ENCODE peak calls at places on chromosomes 5 and 9, in six cellular contexts. P is T-cell; K is NCI-H2081 treated with DMSO at 0.1 percent for 48 hours; A is cardiac septum; Y is activated T-cell treated with anti-CD3 and anti-CD28 coated beads, Interleukin-2, amount 50 U/mL, for 24 hours; M is tibial artery. N is an unnamed sample.
A peak's percentile ranks its signal among the peaks of the same experiment; 100 is the strongest.

GRCh38 chr5:118953652-118954005 is 34.7 kb downstream of the DTWD2 start:
- DNase-seq in P (no peak), K (no peak), A (no peak), Y (no peak), M (no peak), N (no peak)

GRCh38 chr5:132322266-132322665 is 28.1 kb downstream of the SLC22A4 start:
- DNase-seq in P (no peak), K (no peak), A (no peak), Y (no peak), M (no peak), N (no peak)

GRCh38 chr5:82991678-82992323 is 85.4 kb downstream of the TMEM167A start:
- DNase-seq in P (no peak), K (no peak), A (no peak), Y (no peak), M (no peak), N (no peak)

GRCh38 chr9:130421154-130421801 is 23.5 kb upstream of the ASS1 start:
- DNase-seq in P (no peak), K (no peak), A (no peak), Y (no peak), M (no peak), N (no peak)

GRCh38 chr5:138109463-138110265 is 25.8 kb downstream of the WNT8A start:
- DNase-seq in P (no peak), K (no peak), A (no peak), Y (no peak), M (no peak), N (no peak)

GRCh38 chr5:133610489-133611356 is 1.6 kb downstream of the FSTL4 start:
- DNase-seq in P (no peak), K (no peak), A (no peak), Y (no peak), M (peak; percentile 34), N (peak; percentile 40)

GRCh38 chr9:35609001-35609819 is 4.1 kb downstream of the TESK1 start:
- DNase-seq in P (no peak), K (no peak), A (no peak), Y (no peak), M (no peak), N (no peak)

GRCh38 chr5:8829322-8830029 is 716.4 kb downstream of the SEMA5A start:
- DNase-seq in P (no peak), K (no peak), A (no peak), Y (no peak), M (no peak), N (peak; percentile 93)

GRCh38 chr9:127168756-127169506 is 46.5 kb upstream of the ANGPTL2 start:
- DNase-seq in P (no peak), K (no peak), A (no peak), Y (no peak), M (no peak), N (no peak)

GRCh38 chr9:3330792-3331420 is 194.9 kb downstream of the RFX3 start:
- DNase-seq in P (no peak), K (no peak), A (no peak), Y (no peak), M (no peak), N (no peak)

GRCh38 chr5:115079934-115080623 is 89.6 kb downstream of the TRIM36 start:
- DNase-seq in P (no peak), K (no peak), A (no peak), Y (no peak), M (no peak), N (no peak)

GRCh38 chr5:166710275-166710674 is 1581.2 kb upstream of the WWC1 start:
- DNase-seq in P (no peak), K (no peak), A (no peak), Y (no peak), M (no peak), N (no peak)

GRCh38 chr9:133979124-133979920 is 12.8 kb downstream of the VAV2 start:
- DNase-seq in P (no peak), K (no peak), A (no peak), Y (no peak), M (peak; percentile 41), N (no peak)

GRCh38 chr9:94920439-94920951 is 194.0 kb downstream of the AOPEP start:
- DNase-seq in P (no peak), K (no peak), A (no peak), Y (no peak), M (peak; percentile 78), N (no peak)

GRCh38 chr5:65562731-65563701 is at the start of the genes CENPK and PPWD1:
- DNase-seq in P (peak; percentile 96), K (peak; percentile 66), A (peak; percentile 97), Y (peak; percentile 94), M (peak; percentile 95), N (peak; percentile 97)

GRCh38 chr9:31140316-31140715 is 1244.1 kb upstream of the ACO1 start:
- DNase-seq in P (no peak), K (no peak), A (no peak), Y (no peak), M (no peak), N (peak; percentile 1)

GRCh38 chr5:109483395-109483974 is 73.7 kb upstream of the PJA2 start:
- DNase-seq in P (no peak), K (no peak), A (no peak), Y (no peak), M (no peak), N (no peak)

GRCh38 chr9:124267271-124267807 is 9.6 kb downstream of the NEK6 start:
- DNase-seq in P (no peak), K (no peak), A (no peak), Y (no peak), M (peak; percentile 73), N (peak; percentile 87)